ENCODE peak calls at places on chromosomes 12 and 14, in four cellular contexts. One of them, this sample, is unnamed. For H3K36me3, the result is how much of the 10 kb centered on the place peaks cover.

GRCh38 chr14:29240046-29240445 is 473.5 kb downstream of the FOXG1 start:
- DNase-seq in thyroid gland: no peak
- DNase-seq in tibial nerve: no peak
- DNase-seq in CD8-positive, alpha-beta T cell: no peak
- DNase-seq in this sample: no peak

GRCh38 chr14:74829238-74829637 is 46.7 kb downstream of the PROX2 start:
- DNase-seq in thyroid gland: no peak
- DNase-seq in tibial nerve: no peak
- DNase-seq in CD8-positive, alpha-beta T cell: no peak
- DNase-seq in this sample: no peak

GRCh38 chr14:71659165-71659564 is 273.1 kb upstream of the RGS6 start:
- DNase-seq in thyroid gland: no peak
- DNase-seq in tibial nerve: no peak
- DNase-seq in CD8-positive, alpha-beta T cell: no peak
- DNase-seq in this sample: no peak

GRCh38 chr12:128570191-128571065 is 253.3 kb downstream of the SLC15A4 start:
- DNase-seq in thyroid gland: no peak
- DNase-seq in tibial nerve: no peak
- DNase-seq in CD8-positive, alpha-beta T cell: no peak
- DNase-seq in this sample: no peak

GRCh38 chr12:68007023-68007422 is 17.8 kb downstream of the IFNG-AS1 start:
- DNase-seq in thyroid gland: no peak
- DNase-seq in tibial nerve: no peak
- DNase-seq in CD8-positive, alpha-beta T cell: no peak
- DNase-seq in this sample: no peak

GRCh38 chr12:126663304-126664094 is 1598.3 kb downstream of the AACS start:
- DNase-seq in thyroid gland: no peak
- DNase-seq in tibial nerve: no peak
- DNase-seq in CD8-positive, alpha-beta T cell: no peak
- DNase-seq in this sample: peak

GRCh38 chr12:131461096-131461495 is 249.8 kb upstream of the SFSWAP start:
- DNase-seq in thyroid gland: no peak
- DNase-seq in tibial nerve: no peak
- DNase-seq in CD8-positive, alpha-beta T cell: no peak
- DNase-seq in this sample: no peak

GRCh38 chr12:3054993-3055711 is 22.0 kb upstream of the TSPAN9 start:
- DNase-seq in thyroid gland: peak
- DNase-seq in tibial nerve: peak
- DNase-seq in CD8-positive, alpha-beta T cell: no peak
- DNase-seq in this sample: no peak

GRCh38 chr14:60510976-60511599 is 2.1 kb downstream of the SIX6 start:
- DNase-seq in thyroid gland: no peak
- DNase-seq in tibial nerve: no peak
- DNase-seq in CD8-positive, alpha-beta T cell: no peak
- DNase-seq in this sample: no peak

GRCh38 chr12:27305673-27306504 is 26.7 kb upstream of the BMAL2 start:
- DNase-seq in thyroid gland: no peak
- DNase-seq in tibial nerve: no peak
- DNase-seq in CD8-positive, alpha-beta T cell: no peak
- DNase-seq in this sample: no peak

GRCh38 chr12:80709811-80710726 is 2.6 kb downstream of the MYF6 start:
- DNase-seq in thyroid gland: no peak
- DNase-seq in tibial nerve: no peak
- DNase-seq in CD8-positive, alpha-beta T cell: no peak
- DNase-seq in this sample: peak

GRCh38 chr14:105882626-105883025 is 356.2 kb downstream of the TMEM121 start:
- DNase-seq in thyroid gland: peak
- DNase-seq in tibial nerve: no peak
- DNase-seq in CD8-positive, alpha-beta T cell: no peak
- DNase-seq in this sample: no peak

GRCh38 chr12:102562836-102563425 is 82.6 kb upstream of the IGF1 start:
- DNase-seq in thyroid gland: no peak
- DNase-seq in tibial nerve: no peak
- DNase-seq in CD8-positive, alpha-beta T cell: no peak
- DNase-seq in this sample: no peak

GRCh38 chr12:14936224-14936861 is 2.0 kb downstream of the ERP27 start:
- DNase-seq in thyroid gland: no peak
- DNase-seq in tibial nerve: no peak
- DNase-seq in CD8-positive, alpha-beta T cell: no peak
- DNase-seq in this sample: peak

GRCh38 chr12:85825751-85826150 is 10.5 kb downstream of the RASSF9 start:
- DNase-seq in thyroid gland: no peak
- DNase-seq in tibial nerve: no peak
- DNase-seq in CD8-positive, alpha-beta T cell: no peak
- DNase-seq in this sample: no peak

GRCh38 chr12:10716704-10717315 is 6.3 kb downstream of the YBX3 start:
- DNase-seq in thyroid gland: peak
- DNase-seq in tibial nerve: peak
- DNase-seq in CD8-positive, alpha-beta T cell: no peak
- DNase-seq in this sample: peak

GRCh38 chr14:68853749-68854148 is 60.9 kb upstream of the ZFP36L1 start:
- DNase-seq in thyroid gland: no peak
- DNase-seq in tibial nerve: no peak
- DNase-seq in CD8-positive, alpha-beta T cell: no peak
- DNase-seq in this sample: no peak

GRCh38 chr12:99053599-99054362 is 408.7 kb downstream of the APAF1 start:
- DNase-seq in thyroid gland: no peak
- DNase-seq in tibial nerve: no peak
- DNase-seq in CD8-positive, alpha-beta T cell: no peak
- DNase-seq in this sample: no peak

GRCh38 chr12:115794659-115795081 is 482.8 kb downstream of the MED13L start:
- DNase-seq in thyroid gland: no peak
- DNase-seq in tibial nerve: no peak
- DNase-seq in CD8-positive, alpha-beta T cell: no peak
- DNase-seq in this sample: no peak

GRCh38 chr12:106369624-106370346 is 12.2 kb downstream of the POLR3B start:
- DNase-seq in thyroid gland: no peak
- DNase-seq in tibial nerve: no peak
- DNase-seq in CD8-positive, alpha-beta T cell: no peak
- DNase-seq in this sample: no peak

GRCh38 chr14:64970041-64970440 is 2.1 kb downstream of the RAB15 start:
- DNase-seq in thyroid gland: no peak
- DNase-seq in tibial nerve: no peak
- DNase-seq in CD8-positive, alpha-beta T cell: no peak
- DNase-seq in this sample: no peak

GRCh38 chr12:1533602-1534304 is 60.6 kb downstream of the FBXL14 start:
- DNase-seq in thyroid gland: no peak
- DNase-seq in tibial nerve: no peak
- DNase-seq in CD8-positive, alpha-beta T cell: peak
- DNase-seq in this sample: no peak

GRCh38 chr14:48937796-48938195 is 648.4 kb downstream of the RPS29 start:
- DNase-seq in thyroid gland: no peak
- DNase-seq in tibial nerve: no peak
- DNase-seq in CD8-positive, alpha-beta T cell: no peak
- DNase-seq in this sample: no peak

GRCh38 chr12:460301-461230 is 827 bp downstream of the B4GALNT3 start:
- DNase-seq in thyroid gland: peak
- DNase-seq in tibial nerve: no peak
- DNase-seq in CD8-positive, alpha-beta T cell: no peak
- DNase-seq in this sample: peak

GRCh38 chr14:24838945-24839616 is 205.1 kb upstream of the GZMB start:
- DNase-seq in thyroid gland: peak
- DNase-seq in tibial nerve: no peak
- DNase-seq in CD8-positive, alpha-beta T cell: no peak
- DNase-seq in this sample: no peak

GRCh38 chr12:91355150-91356006 is 172.8 kb upstream of the DCN start:
- DNase-seq in thyroid gland: peak
- DNase-seq in tibial nerve: peak
- DNase-seq in CD8-positive, alpha-beta T cell: peak
- DNase-seq in this sample: peak

GRCh38 chr12:45475594-45475993 is 253.9 kb upstream of the ARID2 start:
- DNase-seq in thyroid gland: no peak
- DNase-seq in tibial nerve: no peak
- DNase-seq in CD8-positive, alpha-beta T cell: no peak
- DNase-seq in this sample: no peak

GRCh38 chr12:49847161-49847560 is 4.3 kb upstream of the BCDIN3D start:
- DNase-seq in thyroid gland: no peak
- DNase-seq in tibial nerve: no peak
- DNase-seq in CD8-positive, alpha-beta T cell: no peak
- DNase-seq in this sample: no peak

GRCh38 chr12:52230364-52231281 is 2.4 kb upstream of the KRT7 start:
- DNase-seq in thyroid gland: peak
- DNase-seq in tibial nerve: no peak
- DNase-seq in CD8-positive, alpha-beta T cell: no peak
- DNase-seq in this sample: peak

DNA sequence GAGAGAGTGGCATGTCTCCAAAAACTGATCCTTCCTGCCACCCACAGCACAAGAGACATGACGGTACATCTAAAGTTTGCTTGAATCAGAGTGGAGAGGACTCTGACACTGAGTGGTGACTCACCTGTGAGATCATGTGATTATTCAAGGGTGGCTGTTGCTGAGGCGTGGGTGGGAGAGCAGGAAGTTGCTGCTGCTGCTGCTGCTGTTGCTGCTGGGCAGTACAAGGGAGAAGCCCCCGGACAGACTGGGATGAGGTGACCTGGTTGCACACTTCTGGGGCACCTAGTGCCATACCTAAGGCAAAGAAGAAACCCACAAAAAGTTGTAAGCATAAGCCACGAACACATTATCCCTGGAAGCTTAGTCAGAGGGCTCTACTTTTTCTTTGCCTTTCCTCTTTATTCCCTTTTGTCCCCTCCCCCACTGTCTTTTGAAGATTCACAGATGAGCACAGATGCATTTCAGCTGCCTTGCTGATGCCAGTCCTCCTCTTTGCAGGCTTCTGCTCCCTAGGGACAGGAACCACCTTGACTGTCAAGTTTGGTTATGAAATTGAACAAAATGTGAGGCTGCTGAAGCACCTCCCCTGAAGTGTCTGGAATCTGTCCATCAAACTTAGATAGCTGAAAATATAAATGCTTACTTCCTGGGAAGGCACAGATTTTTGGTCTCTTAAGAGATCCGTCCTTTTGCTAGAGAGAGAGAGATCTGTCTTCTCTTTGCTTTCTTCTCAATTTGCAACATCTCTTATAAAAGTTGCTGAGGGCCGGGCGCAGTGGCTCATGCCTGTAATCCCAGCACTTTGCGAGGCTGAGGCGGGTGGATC is 29.5 kb upstream of the STAC3 start:
- DNase-seq in thyroid gland: peak
- DNase-seq in tibial nerve: no peak
- DNase-seq in CD8-positive, alpha-beta T cell: peak
- DNase-seq in this sample: peak
- H3K27ac ChIP-seq in thyroid gland: peak
- H3K27ac ChIP-seq in tibial nerve: peak
- H3K27ac ChIP-seq in CD8-positive, alpha-beta T cell: peak
- H3K27ac ChIP-seq in this sample: no peak

GRCh38 chr12:108559748-108560147 is 1.2 kb downstream of the SART3 start:
- DNase-seq in thyroid gland: no peak
- DNase-seq in tibial nerve: no peak
- DNase-seq in CD8-positive, alpha-beta T cell: no peak
- DNase-seq in this sample: no peak

GRCh38 chr12:108560752-108561719 is at the start of gene SART3:
- DNase-seq in thyroid gland: peak
- DNase-seq in tibial nerve: peak
- DNase-seq in CD8-positive, alpha-beta T cell: peak
- DNase-seq in this sample: peak

GRCh38 chr12:108561852-108562347 is 496 bp upstream of the ISCU start:
- DNase-seq in thyroid gland: no peak
- DNase-seq in tibial nerve: no peak
- DNase-seq in CD8-positive, alpha-beta T cell: no peak
- DNase-seq in this sample: no peak

GRCh38 chr12:108562348-108563134 is at the start of gene ISCU:
- DNase-seq in thyroid gland: peak
- DNase-seq in tibial nerve: peak
- DNase-seq in CD8-positive, alpha-beta T cell: peak
- DNase-seq in this sample: peak

DNA sequence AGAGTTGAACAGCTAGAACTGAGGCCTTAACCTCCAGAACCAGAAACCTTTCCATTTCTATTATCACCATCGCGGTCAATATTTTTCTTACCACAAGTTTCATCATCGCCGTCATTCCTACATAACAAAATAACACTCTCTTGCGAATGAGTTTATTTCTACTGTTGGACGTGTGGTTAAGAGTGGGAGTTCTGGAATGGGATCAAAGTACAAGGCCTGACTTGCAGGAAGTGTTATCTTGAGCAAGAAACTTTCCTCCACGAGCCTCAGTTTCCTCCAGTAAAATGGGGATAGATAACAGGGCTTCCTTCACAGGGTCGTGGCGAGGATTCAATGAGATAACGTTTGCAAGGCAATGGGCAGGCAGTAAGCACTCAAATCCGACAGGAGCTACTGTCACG is 652 bp downstream of the SART3 start:
- DNase-seq in thyroid gland: no peak
- DNase-seq in tibial nerve: no peak
- DNase-seq in CD8-positive, alpha-beta T cell: no peak
- DNase-seq in this sample: no peak
- H3K4me3 ChIP-seq in thyroid gland: peak
- H3K4me3 ChIP-seq in tibial nerve: peak
- H3K4me3 ChIP-seq in CD8-positive, alpha-beta T cell: peak
- H3K4me3 ChIP-seq in this sample: peak

DNA sequence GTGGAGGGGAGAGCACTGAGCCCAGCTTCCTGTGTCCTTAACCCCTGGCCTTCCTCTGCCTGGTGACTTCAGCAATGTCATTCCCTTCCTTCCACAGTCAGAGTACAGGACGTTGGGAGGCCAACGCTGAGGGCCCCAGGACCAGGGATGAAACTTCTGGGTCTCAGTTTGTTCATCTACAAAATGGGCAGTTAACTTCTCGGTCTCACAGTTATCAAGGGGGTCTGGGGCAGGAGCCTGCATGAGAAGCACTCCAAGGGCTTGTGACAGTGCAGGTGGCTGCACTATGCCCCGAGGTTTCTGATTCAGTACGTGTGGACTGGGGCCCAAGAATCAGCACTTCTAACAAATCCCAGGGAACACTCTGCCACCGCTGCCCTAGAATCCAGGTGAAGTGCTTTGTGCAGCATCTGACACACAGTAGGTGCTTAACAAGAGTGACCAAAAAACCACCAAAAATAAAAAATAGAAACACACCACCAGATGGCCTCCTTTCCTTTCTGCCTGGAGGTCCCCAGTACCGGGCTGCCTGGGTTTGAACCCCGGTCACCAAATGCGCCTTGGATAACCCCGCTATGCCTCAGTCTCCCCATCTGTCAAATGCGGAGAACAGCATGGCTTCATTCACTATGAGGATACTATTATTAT is 80.4 kb downstream of the RFLNA start:
- DNase-seq in thyroid gland: no peak
- DNase-seq in tibial nerve: no peak
- DNase-seq in CD8-positive, alpha-beta T cell: no peak
- DNase-seq in this sample: no peak
- H3K36me3 ChIP-seq in thyroid gland: under half
- H3K36me3 ChIP-seq in tibial nerve: under half
- H3K36me3 ChIP-seq in CD8-positive, alpha-beta T cell: under half
- H3K36me3 ChIP-seq in this sample: under half

GRCh38 chr12:72273851-72274284 is 1.7 kb downstream of the TRHDE start:
- DNase-seq in thyroid gland: no peak
- DNase-seq in tibial nerve: no peak
- DNase-seq in CD8-positive, alpha-beta T cell: no peak
- DNase-seq in this sample: peak
- H3K27ac ChIP-seq in thyroid gland: no peak
- H3K27ac ChIP-seq in tibial nerve: no peak
- H3K27ac ChIP-seq in CD8-positive, alpha-beta T cell: no peak
- H3K27ac ChIP-seq in this sample: peak

GRCh38 chr14:91351508-91351853 is 66.1 kb downstream of the CCDC88C start:
- DNase-seq in thyroid gland: no peak
- DNase-seq in tibial nerve: no peak
- DNase-seq in CD8-positive, alpha-beta T cell: no peak
- DNase-seq in this sample: no peak
- H3K4me3 ChIP-seq in thyroid gland: no peak
- H3K4me3 ChIP-seq in tibial nerve: no peak
- H3K4me3 ChIP-seq in CD8-positive, alpha-beta T cell: peak
- H3K4me3 ChIP-seq in this sample: no peak

GRCh38 chr12:132772551-132772950 is 10.9 kb upstream of the ANKLE2 start:
- DNase-seq in thyroid gland: no peak
- DNase-seq in tibial nerve: no peak
- DNase-seq in CD8-positive, alpha-beta T cell: no peak
- DNase-seq in this sample: no peak
- H3K36me3 ChIP-seq in thyroid gland: half or more
- H3K36me3 ChIP-seq in tibial nerve: under half
- H3K36me3 ChIP-seq in CD8-positive, alpha-beta T cell: under half
- H3K36me3 ChIP-seq in this sample: under half